ENCODE peak calls at places on chromosomes 7 and 10, in four cellular contexts. Q, H, U and Z are unnamed samples.

GRCh38 chr7:45581271-45581780 is 7.2 kb downstream of the ADCY1 start:
- DNase-seq in H (no peak), Q (no peak), U (no peak), Z (no peak)

GRCh38 chr7:2820508-2820934 is 23.6 kb downstream of the GNA12 start:
- DNase-seq in Q (peak), U (peak), H (peak), Z (no peak)

GRCh38 chr10:35058134-35058533 is 32.0 kb downstream of the CUL2 start:
- DNase-seq in H (no peak), Q (peak), U (no peak), Z (no peak)

GRCh38 chr10:35700490-35700887 is 58.4 kb upstream of the FZD8 start:
- DNase-seq in H (no peak), U (no peak), Q (no peak), Z (no peak)

GRCh38 chr10:105538933-105539332 is 897.8 kb downstream of the SORCS3 start:
- DNase-seq in Q (no peak), H (no peak), U (no peak), Z (no peak)

GRCh38 chr7:92784935-92785334 is 51.4 kb downstream of the CDK6 start:
- DNase-seq in H (no peak), Q (no peak), U (no peak), Z (no peak)

GRCh38 chr10:106242301-106242700 is 922.2 kb downstream of the SORCS1 start:
- DNase-seq in Q (peak), H (no peak), U (no peak), Z (no peak)

GRCh38 chr7:142338633-142339501 is 81.0 kb upstream of the PRSS58 start:
- DNase-seq in H (peak), Q (peak), U (no peak), Z (no peak)

GRCh38 chr7:63054191-63054661 is 944.4 kb upstream of the ZNF722 start:
- DNase-seq in H (no peak), Q (no peak), U (no peak), Z (no peak)

GRCh38 chr7:150446288-150446938 is 4.0 kb upstream of the GIMAP8 start:
- DNase-seq in Q (no peak), H (no peak), U (no peak), Z (no peak)

DNA sequence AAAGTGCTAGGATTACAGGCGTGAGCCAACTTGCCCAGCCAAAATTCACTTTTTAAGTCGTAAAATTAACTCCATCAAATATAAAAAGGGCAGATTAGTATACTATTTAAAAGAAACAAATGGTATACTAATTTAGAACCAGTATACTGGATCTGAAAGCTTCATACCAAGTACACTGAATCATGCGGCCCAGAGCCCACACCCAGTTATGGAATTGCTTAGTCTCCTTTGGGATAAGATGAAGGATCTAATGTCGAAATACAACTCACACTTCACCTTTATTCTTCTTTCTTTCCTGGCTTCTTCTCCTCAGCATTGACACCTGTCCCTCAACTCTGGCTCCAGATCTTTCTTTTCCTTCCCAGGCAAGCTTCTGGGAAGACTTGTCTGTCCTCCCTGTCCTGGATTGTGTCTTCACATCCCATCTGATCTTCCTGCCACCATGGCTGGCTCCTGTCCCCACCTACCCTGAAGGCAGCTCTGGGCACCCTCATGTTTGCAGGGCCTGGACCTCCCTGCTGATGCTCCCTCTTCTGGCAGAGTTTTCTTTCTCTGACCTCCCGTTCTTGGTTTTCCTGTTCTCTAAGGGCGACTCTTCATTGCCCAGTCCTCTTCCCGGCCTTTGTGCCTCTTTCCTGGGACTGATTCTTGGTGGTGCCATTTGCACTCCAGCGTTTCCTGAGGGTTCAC is 57.8 kb upstream of the CTBP2 start:
- DNase-seq in U (no peak), H (no peak), Q (peak), Z (no peak)
- TF ChIP-seq CTCF in U (no peak), H (no peak), Q (no peak), Z (no peak)

GRCh38 chr10:51894752-51895151 is 195.4 kb upstream of the CSTF2T start:
- DNase-seq in Q (peak), H (no peak), U (no peak), Z (no peak)
- H3K4me3 ChIP-seq in Q (no peak), H (no peak), U (no peak), Z (no peak)

GRCh38 chr7:157234271-157234670 is 95.5 kb downstream of the UBE3C start:
- DNase-seq in U (no peak), H (no peak), Q (no peak), Z (no peak)

GRCh38 chr7:157233677-157234076 is 95.0 kb downstream of the UBE3C start:
- DNase-seq in U (no peak), Q (peak), H (no peak), Z (no peak)

GRCh38 chr7:157224627-157225026 is 85.9 kb downstream of the UBE3C start:
- DNase-seq in U (no peak), H (no peak), Q (peak), Z (no peak)

DNA sequence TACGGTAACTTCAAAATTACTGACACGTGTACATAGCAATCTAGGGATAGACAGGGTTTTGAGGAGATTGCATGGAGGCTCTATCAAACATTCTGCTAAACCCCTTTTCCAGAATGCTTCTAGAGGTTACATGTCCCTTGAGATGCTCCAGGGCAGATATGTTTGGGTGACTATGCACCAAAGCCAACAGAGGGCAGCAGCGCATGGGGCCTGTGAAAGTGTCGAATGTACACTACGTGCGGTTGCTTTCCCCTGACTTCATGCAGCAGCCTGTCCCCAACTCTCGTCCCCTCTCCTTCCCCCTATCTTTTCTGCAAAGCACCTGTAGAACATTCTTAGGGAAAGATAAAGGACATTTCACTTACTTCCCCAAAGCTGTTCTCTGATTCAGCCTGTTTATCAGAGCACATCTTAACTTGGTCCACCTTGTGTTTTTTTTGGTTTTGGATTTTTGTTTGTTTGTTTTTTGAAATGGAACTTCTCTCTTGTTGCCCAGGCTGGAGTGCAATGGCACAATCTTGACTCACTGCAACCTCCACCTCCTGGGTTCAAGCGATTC is 90.2 kb downstream of the UBE3C start:
- DNase-seq in U (no peak), Q (peak), H (no peak), Z (no peak)
- TF ChIP-seq CTCF in U (no peak), Q (peak), H (peak), Z (peak)

DNA sequence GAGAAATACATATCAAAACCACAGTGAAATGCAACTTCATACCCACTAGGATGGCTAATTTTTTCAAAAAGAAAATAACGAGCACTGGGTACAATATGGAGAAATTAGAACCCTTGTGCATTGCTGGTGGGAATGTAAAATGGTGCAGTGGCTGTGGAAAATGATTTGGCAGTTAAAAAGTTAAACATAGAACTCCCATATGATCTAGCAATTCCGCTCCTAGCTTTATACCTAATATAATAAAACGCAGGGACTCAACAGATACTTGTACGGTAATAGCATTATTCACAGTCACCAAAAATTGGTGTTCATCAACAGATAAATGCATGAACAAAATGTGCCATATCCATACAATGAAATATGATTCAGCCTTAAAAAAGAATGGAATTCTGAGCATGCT is 58.8 kb upstream of the PLPP4 start:
- DNase-seq in Q (no peak), U (no peak), H (no peak), Z (no peak)
- H3K4me3 ChIP-seq in Q (no peak), U (no peak), H (no peak), Z (no peak)

GRCh38 chr7:148999166-148999565 is 29.1 kb downstream of the PDIA4 start:
- DNase-seq in U (no peak), H (no peak), Q (no peak), Z (no peak)
- TF ChIP-seq CTCF in U (no peak), H (no peak), Q (no peak), Z (no peak)

GRCh38 chr10:100661546-100661945 is 83.8 kb upstream of the PAX2 start:
- DNase-seq in Q (no peak), U (no peak), H (no peak), Z (no peak)
- H3K4me3 ChIP-seq in Q (no peak), U (no peak), H (no peak), Z (no peak)

GRCh38 chr7:155524018-155524556 is 22.3 kb downstream of the CNPY1 start:
- DNase-seq in H (no peak), Q (no peak), U (no peak), Z (no peak)
- TF ChIP-seq CTCF in H (no peak), Q (no peak), U (no peak), Z (no peak)

DNA sequence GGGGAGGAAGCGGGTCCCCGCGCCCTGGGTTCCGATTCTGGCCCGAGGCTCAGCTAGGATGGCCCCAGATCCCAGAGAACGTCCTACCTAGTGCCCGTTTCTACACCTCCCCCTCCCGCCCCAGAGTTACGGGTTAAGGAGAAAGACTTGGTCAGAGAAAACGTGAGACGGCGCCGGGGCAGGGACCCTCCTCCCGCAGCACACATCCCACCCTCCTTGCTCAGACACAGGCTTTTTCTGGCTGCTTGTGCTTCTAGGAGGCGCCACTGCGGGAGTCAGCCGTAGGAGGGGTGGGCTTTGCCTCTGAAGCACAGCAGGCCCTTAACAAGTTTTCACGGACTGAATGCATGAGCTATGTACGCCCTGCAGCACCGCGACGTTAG is 104.9 kb upstream of the LEP start:
- DNase-seq in U (no peak), Q (no peak), H (no peak), Z (no peak)
- H3K4me3 ChIP-seq in U (peak), Q (peak), H (peak), Z (peak)